ENCODE peak calls at places on chromosomes 4 and X, in four cellular contexts. Y is K562, P is GM12878, M is HepG2. D is an unnamed sample.

GRCh38 chr4:157792716-157793115 is 380.1 kb downstream of the GASK1B start:
- DNase-seq in Y (no peak), P (no peak), M (no peak), D (no peak)

GRCh38 chr4:94171616-94172015 is 36.0 kb upstream of the SMARCAD1 start:
- DNase-seq in Y (no peak), P (no peak), M (no peak), D (peak)

GRCh38 chr4:8192748-8193738 is 6.0 kb upstream of the SH3TC1 start:
- DNase-seq in Y (peak), P (peak), M (peak), D (peak)

GRCh38 chrX:40579139-40579538 is 1.6 kb upstream of the ATP6AP2 start:
- DNase-seq in Y (no peak), P (no peak), M (no peak), D (no peak)

GRCh38 chrX:24837966-24838365 is 144.2 kb downstream of the POLA1 start:
- DNase-seq in Y (no peak), P (no peak), M (no peak), D (no peak)

GRCh38 chr4:56757821-56758400 is 63.6 kb downstream of the SPINK2 start:
- DNase-seq in Y (peak), P (peak), M (peak), D (no peak)

GRCh38 chr4:72779256-72779655 is 210.2 kb upstream of the ADAMTS3 start:
- DNase-seq in Y (no peak), P (no peak), M (no peak), D (no peak)

GRCh38 chrX:23195097-23195496 is 139.6 kb upstream of the PTCHD1 start:
- DNase-seq in Y (no peak), P (no peak), M (no peak), D (no peak)

GRCh38 chr4:42605264-42605663 is 51.6 kb downstream of the ATP8A1 start:
- DNase-seq in Y (no peak), P (no peak), M (no peak), D (no peak)

GRCh38 chr4:76499461-76499860 is 64.4 kb downstream of the SHROOM3 start:
- DNase-seq in Y (no peak), P (no peak), M (no peak), D (no peak)

GRCh38 chr4:16161866-16162408 is 64.3 kb downstream of the TAPT1 start:
- DNase-seq in Y (no peak), P (no peak), M (no peak), D (no peak)

GRCh38 chrX:15269618-15270521 is at the start of gene ASB9:
- DNase-seq in Y (peak), P (no peak), M (peak), D (no peak)

GRCh38 chr4:86181585-86181984 is 178.3 kb downstream of the MAPK10 start:
- DNase-seq in Y (no peak), P (no peak), M (no peak), D (no peak)

GRCh38 chr4:1413221-1413663 is 7.0 kb upstream of the NKX1-1 start:
- DNase-seq in Y (no peak), P (no peak), M (no peak), D (no peak)

GRCh38 chr4:101711590-101712255 is 78.8 kb upstream of the BANK1 start:
- DNase-seq in Y (no peak), P (no peak), M (no peak), D (no peak)

GRCh38 chr4:5054532-5054931 is 3.3 kb downstream of the STK32B start:
- DNase-seq in Y (no peak), P (no peak), M (peak), D (no peak)

GRCh38 chr4:10576236-10576635 is 108.3 kb downstream of the CLNK start:
- DNase-seq in Y (no peak), P (no peak), M (no peak), D (no peak)

GRCh38 chr4:8188743-8189550 is 10.1 kb upstream of the SH3TC1 start:
- DNase-seq in Y (no peak), P (no peak), M (no peak), D (no peak)

GRCh38 chr4:94523617-94524016 is 71.9 kb downstream of the PDLIM5 start:
- DNase-seq in Y (peak), P (no peak), M (no peak), D (no peak)

DNA sequence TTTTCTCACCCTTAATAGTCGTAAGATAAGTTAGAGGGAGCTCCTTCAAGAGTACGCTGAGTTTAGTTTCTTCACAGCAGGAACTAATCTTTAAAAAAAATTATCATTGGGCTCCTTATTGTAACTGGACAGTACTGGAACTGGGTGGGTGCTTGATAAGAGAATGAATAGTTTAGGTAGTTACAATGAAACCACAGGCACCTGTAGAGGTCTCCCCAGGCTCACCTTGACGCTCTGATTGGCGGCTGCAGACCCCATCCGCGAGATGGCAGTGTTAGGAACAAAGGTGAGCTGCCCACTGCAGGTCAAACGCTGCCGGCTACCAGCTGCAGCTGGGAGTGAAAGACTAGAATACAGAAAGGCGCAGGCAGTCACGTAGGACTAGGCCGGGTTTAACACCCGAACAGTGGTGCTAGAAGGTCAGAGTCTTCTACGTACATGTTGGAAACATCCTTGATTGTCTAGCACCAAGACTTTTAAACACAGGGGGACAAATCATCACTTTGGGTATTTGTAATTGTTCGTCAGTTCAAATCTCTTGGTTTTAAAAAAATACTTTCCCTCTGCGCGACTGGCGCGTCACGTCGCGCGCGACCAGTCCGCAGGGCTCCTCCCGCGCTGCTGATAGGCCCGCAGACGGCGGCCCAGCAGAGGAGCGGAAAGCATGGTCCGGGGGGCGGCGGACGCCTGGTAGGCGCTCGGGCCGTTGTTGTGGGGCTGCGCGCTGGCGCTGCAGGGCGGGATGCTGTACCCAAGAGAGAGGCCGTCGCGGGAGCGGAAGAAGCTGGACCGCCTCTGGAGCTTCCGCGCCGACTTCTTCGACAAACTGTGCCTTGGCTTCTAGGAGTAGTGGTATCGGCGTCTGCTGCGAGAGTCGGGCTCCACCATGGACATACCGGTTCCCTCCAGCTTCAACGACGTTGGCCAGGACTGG is 45.6 kb downstream of the SMARCA5 start:
- DNase-seq in Y (peak), P (peak), M (peak), D (no peak)
- TF ChIP-seq SP1 in Y (no peak), P (no peak), M (no peak), D (no peak)

DNA sequence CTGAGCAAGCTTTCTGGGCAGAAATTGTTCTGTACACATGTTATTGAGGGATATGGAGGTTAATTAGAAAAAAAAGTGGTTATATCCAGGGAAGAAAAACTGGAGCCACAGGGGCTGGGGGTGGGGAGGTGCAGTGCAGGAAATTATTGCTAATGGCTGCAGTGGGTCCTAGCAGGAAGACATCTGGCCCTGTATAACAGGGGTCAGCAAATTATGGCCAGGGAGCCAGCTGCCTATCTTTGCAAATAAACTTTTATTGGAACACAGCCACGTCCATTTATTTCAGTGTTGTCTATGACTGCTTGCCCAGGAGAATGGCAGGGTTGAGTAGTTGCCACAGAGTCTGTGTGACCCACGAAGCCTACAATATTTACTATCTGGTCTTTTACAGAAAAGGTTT is 23.4 kb upstream of the PRPS2 start:
- DNase-seq in Y (no peak), P (no peak), M (no peak), D (no peak)
- TF ChIP-seq TARDBP in Y (no peak), P (no peak), M (no peak), D (no peak)

GRCh38 chrX:123851010-123851409 is 8.8 kb upstream of the XIAP start:
- DNase-seq in Y (no peak), P (no peak), M (no peak), D (no peak)

GRCh38 chrX:123849096-123849495 is 10.8 kb upstream of the XIAP start:
- DNase-seq in Y (no peak), P (no peak), M (no peak), D (no peak)

GRCh38 chrX:123846598-123847038 is 13.2 kb upstream of the XIAP start:
- DNase-seq in Y (peak), P (no peak), M (no peak), D (no peak)
- TF ChIP-seq SP1 in Y (no peak), P (no peak), M (no peak), D (no peak)

GRCh38 chrX:50165727-50166126 is 35.1 kb downstream of the AKAP4 start:
- DNase-seq in Y (no peak), P (no peak), M (no peak), D (no peak)

GRCh38 chrX:50157545-50158125 is 43.2 kb downstream of the AKAP4 start:
- DNase-seq in Y (no peak), P (no peak), M (no peak), D (no peak)

GRCh38 chrX:50158616-50159015 is 42.2 kb downstream of the AKAP4 start:
- DNase-seq in Y (no peak), P (no peak), M (no peak), D (no peak)

DNA sequence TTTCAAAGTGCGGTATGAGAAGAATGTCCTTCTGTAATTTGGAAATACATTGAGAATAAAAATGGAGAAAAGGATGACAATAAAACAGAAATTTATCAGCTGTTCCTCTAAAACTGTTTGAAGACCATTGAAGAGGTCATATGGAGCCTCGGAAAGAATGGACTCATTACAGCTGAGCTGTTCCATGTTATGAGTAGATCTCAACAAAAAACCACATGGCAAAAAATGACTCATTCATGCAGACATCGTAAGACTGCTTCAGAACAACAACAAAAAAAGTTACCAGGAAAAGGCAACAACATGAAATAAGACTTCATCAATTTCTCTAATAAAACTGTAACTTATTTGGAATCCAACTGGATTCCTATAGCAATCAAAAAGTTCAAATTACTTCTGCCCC is 39.7 kb downstream of the AKAP4 start:
- DNase-seq in Y (no peak), P (no peak), M (no peak), D (no peak)
- TF ChIP-seq TARDBP in Y (no peak), P (no peak), M (no peak), D (no peak)

DNA sequence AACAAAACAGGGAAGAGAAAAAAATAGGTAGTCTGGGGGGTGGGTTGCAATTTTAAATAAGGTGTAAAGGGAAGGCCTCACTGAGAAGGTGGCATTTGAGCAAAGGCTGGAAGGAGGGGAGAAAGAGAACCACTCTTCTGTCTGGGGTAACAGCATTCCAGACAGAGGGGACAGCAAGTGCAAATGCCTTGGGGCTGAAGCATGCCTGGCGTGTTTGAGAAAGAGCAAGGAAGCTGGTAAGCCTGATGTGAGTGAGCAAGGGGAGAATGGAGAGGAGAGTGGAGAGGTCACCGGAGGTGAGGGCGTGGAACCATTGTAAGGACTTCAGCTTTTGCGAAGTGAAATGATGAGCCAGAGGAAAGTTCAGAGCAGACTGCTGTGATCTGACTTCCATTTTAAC is 19.7 kb upstream of the DOCK11 start:
- DNase-seq in Y (no peak), P (no peak), M (no peak), D (no peak)
- TF ChIP-seq SP1 in Y (no peak), P (no peak), M (no peak), D (no peak)

DNA sequence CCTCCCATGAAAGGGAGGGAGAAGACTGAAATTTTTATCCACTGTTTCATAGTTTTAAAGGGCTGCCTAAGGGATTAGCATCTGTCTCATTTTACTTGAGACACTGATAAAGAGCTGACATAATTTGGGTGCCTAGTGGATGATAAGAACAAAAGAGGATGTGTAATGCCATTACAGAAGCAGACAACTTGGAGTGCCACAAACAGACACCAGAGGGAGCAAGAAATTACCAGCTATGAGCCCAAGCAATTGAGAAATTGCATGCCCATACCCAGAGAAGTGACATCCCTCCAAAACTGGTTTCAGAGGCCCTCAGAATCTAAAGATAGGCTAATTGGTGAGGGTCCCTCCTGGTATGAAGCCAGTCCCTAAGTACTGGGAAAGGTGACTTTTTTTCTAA is 38.5 kb upstream of the POU3F4 start:
- DNase-seq in Y (peak), P (no peak), M (peak), D (peak)
- TF ChIP-seq TARDBP in Y (no peak), P (no peak), M (no peak), D (no peak)

GRCh38 chrX:113959912-113960626 is 623.8 kb upstream of the HTR2C start:
- DNase-seq in Y (no peak), P (no peak), M (no peak), D (no peak)
- TF ChIP-seq SP1 in Y (no peak), P (no peak), M (no peak), D (no peak)